ENCODE peak calls at places on chromosomes 7 and 10, in four cellular contexts. One of them, this sample, is unnamed.

GRCh38 chr10:46520381-46520780 is 36.1 kb downstream of the GPRIN2 start:
- DNase-seq in activated T-helper 1 cell treated with anti-CD3 and anti-CD28 coated beads, Interleukin-2, amount 50 U/mL, for 16 hours: peak; percentile 3
- DNase-seq in activated naive CD8-positive, alpha-beta T cell treated with anti-CD3 and anti-CD28 coated beads, Interleukin-2, amount 50 U/mL, for 16 hours: no peak
- DNase-seq in ecto neural progenitor cell: no peak
- DNase-seq in this sample: no peak

GRCh38 chr10:649798-650690 is 39.4 kb downstream of the DIP2C start:
- DNase-seq in activated T-helper 1 cell treated with anti-CD3 and anti-CD28 coated beads, Interleukin-2, amount 50 U/mL, for 16 hours: no peak
- DNase-seq in activated naive CD8-positive, alpha-beta T cell treated with anti-CD3 and anti-CD28 coated beads, Interleukin-2, amount 50 U/mL, for 16 hours: no peak
- DNase-seq in ecto neural progenitor cell: no peak
- DNase-seq in this sample: no peak

GRCh38 chr10:110344622-110345021 is 39.9 kb upstream of the SMNDC1 start:
- DNase-seq in activated T-helper 1 cell treated with anti-CD3 and anti-CD28 coated beads, Interleukin-2, amount 50 U/mL, for 16 hours: no peak
- DNase-seq in activated naive CD8-positive, alpha-beta T cell treated with anti-CD3 and anti-CD28 coated beads, Interleukin-2, amount 50 U/mL, for 16 hours: no peak
- DNase-seq in ecto neural progenitor cell: no peak
- DNase-seq in this sample: no peak

GRCh38 chr7:68929712-68930395 is 668.4 kb upstream of the AUTS2 start:
- DNase-seq in activated T-helper 1 cell treated with anti-CD3 and anti-CD28 coated beads, Interleukin-2, amount 50 U/mL, for 16 hours: no peak
- DNase-seq in activated naive CD8-positive, alpha-beta T cell treated with anti-CD3 and anti-CD28 coated beads, Interleukin-2, amount 50 U/mL, for 16 hours: no peak
- DNase-seq in ecto neural progenitor cell: no peak
- DNase-seq in this sample: no peak

GRCh38 chr10:31273789-31274188 is 45.2 kb upstream of the ZEB1 start:
- DNase-seq in activated T-helper 1 cell treated with anti-CD3 and anti-CD28 coated beads, Interleukin-2, amount 50 U/mL, for 16 hours: no peak
- DNase-seq in activated naive CD8-positive, alpha-beta T cell treated with anti-CD3 and anti-CD28 coated beads, Interleukin-2, amount 50 U/mL, for 16 hours: no peak
- DNase-seq in ecto neural progenitor cell: no peak
- DNase-seq in this sample: no peak

GRCh38 chr7:127245582-127245981 is 7.2 kb downstream of the GRM8 start:
- DNase-seq in activated T-helper 1 cell treated with anti-CD3 and anti-CD28 coated beads, Interleukin-2, amount 50 U/mL, for 16 hours: no peak
- DNase-seq in activated naive CD8-positive, alpha-beta T cell treated with anti-CD3 and anti-CD28 coated beads, Interleukin-2, amount 50 U/mL, for 16 hours: no peak
- DNase-seq in ecto neural progenitor cell: no peak
- DNase-seq in this sample: no peak

GRCh38 chr10:86415099-86415498 is 48.5 kb upstream of the GRID1 start:
- DNase-seq in activated T-helper 1 cell treated with anti-CD3 and anti-CD28 coated beads, Interleukin-2, amount 50 U/mL, for 16 hours: no peak
- DNase-seq in activated naive CD8-positive, alpha-beta T cell treated with anti-CD3 and anti-CD28 coated beads, Interleukin-2, amount 50 U/mL, for 16 hours: no peak
- DNase-seq in ecto neural progenitor cell: no peak
- DNase-seq in this sample: no peak

GRCh38 chr7:105656922-105657521 is 75.7 kb upstream of the EFCAB10 start:
- DNase-seq in activated T-helper 1 cell treated with anti-CD3 and anti-CD28 coated beads, Interleukin-2, amount 50 U/mL, for 16 hours: peak; percentile 39
- DNase-seq in activated naive CD8-positive, alpha-beta T cell treated with anti-CD3 and anti-CD28 coated beads, Interleukin-2, amount 50 U/mL, for 16 hours: peak; percentile 60
- DNase-seq in ecto neural progenitor cell: peak; percentile 74
- DNase-seq in this sample: peak; percentile 45

GRCh38 chr7:2632717-2633537 is 1.1 kb downstream of the TTYH3 start:
- DNase-seq in activated T-helper 1 cell treated with anti-CD3 and anti-CD28 coated beads, Interleukin-2, amount 50 U/mL, for 16 hours: no peak
- DNase-seq in activated naive CD8-positive, alpha-beta T cell treated with anti-CD3 and anti-CD28 coated beads, Interleukin-2, amount 50 U/mL, for 16 hours: no peak
- DNase-seq in ecto neural progenitor cell: no peak
- DNase-seq in this sample: no peak

GRCh38 chr7:371119-371778 is 81.3 kb downstream of the FOXL3 start:
- DNase-seq in activated T-helper 1 cell treated with anti-CD3 and anti-CD28 coated beads, Interleukin-2, amount 50 U/mL, for 16 hours: no peak
- DNase-seq in activated naive CD8-positive, alpha-beta T cell treated with anti-CD3 and anti-CD28 coated beads, Interleukin-2, amount 50 U/mL, for 16 hours: no peak
- DNase-seq in ecto neural progenitor cell: no peak
- DNase-seq in this sample: no peak

GRCh38 chr10:30750971-30751677 is 121.6 kb upstream of the LYZL2 start:
- DNase-seq in activated T-helper 1 cell treated with anti-CD3 and anti-CD28 coated beads, Interleukin-2, amount 50 U/mL, for 16 hours: no peak
- DNase-seq in activated naive CD8-positive, alpha-beta T cell treated with anti-CD3 and anti-CD28 coated beads, Interleukin-2, amount 50 U/mL, for 16 hours: no peak
- DNase-seq in ecto neural progenitor cell: no peak
- DNase-seq in this sample: no peak

GRCh38 chr7:69656890-69657289 is 58.6 kb downstream of the AUTS2 start:
- DNase-seq in activated T-helper 1 cell treated with anti-CD3 and anti-CD28 coated beads, Interleukin-2, amount 50 U/mL, for 16 hours: no peak
- DNase-seq in activated naive CD8-positive, alpha-beta T cell treated with anti-CD3 and anti-CD28 coated beads, Interleukin-2, amount 50 U/mL, for 16 hours: no peak
- DNase-seq in ecto neural progenitor cell: no peak
- DNase-seq in this sample: no peak

GRCh38 chr10:21385996-21386620 is 139.4 kb downstream of the SKIDA1 start:
- DNase-seq in activated T-helper 1 cell treated with anti-CD3 and anti-CD28 coated beads, Interleukin-2, amount 50 U/mL, for 16 hours: no peak
- DNase-seq in activated naive CD8-positive, alpha-beta T cell treated with anti-CD3 and anti-CD28 coated beads, Interleukin-2, amount 50 U/mL, for 16 hours: no peak
- DNase-seq in ecto neural progenitor cell: no peak
- DNase-seq in this sample: no peak

GRCh38 chr7:23332881-23333612 is 33.9 kb downstream of the MALSU1 start:
- DNase-seq in activated T-helper 1 cell treated with anti-CD3 and anti-CD28 coated beads, Interleukin-2, amount 50 U/mL, for 16 hours: no peak
- DNase-seq in activated naive CD8-positive, alpha-beta T cell treated with anti-CD3 and anti-CD28 coated beads, Interleukin-2, amount 50 U/mL, for 16 hours: no peak
- DNase-seq in ecto neural progenitor cell: no peak
- DNase-seq in this sample: no peak

GRCh38 chr10:126376956-126377355 is 11.3 kb downstream of the ADAM12 start:
- DNase-seq in activated T-helper 1 cell treated with anti-CD3 and anti-CD28 coated beads, Interleukin-2, amount 50 U/mL, for 16 hours: no peak
- DNase-seq in activated naive CD8-positive, alpha-beta T cell treated with anti-CD3 and anti-CD28 coated beads, Interleukin-2, amount 50 U/mL, for 16 hours: no peak
- DNase-seq in ecto neural progenitor cell: no peak
- DNase-seq in this sample: no peak

GRCh38 chr7:49099587-49100326 is 175.4 kb downstream of the CDC14C start:
- DNase-seq in activated T-helper 1 cell treated with anti-CD3 and anti-CD28 coated beads, Interleukin-2, amount 50 U/mL, for 16 hours: no peak
- DNase-seq in activated naive CD8-positive, alpha-beta T cell treated with anti-CD3 and anti-CD28 coated beads, Interleukin-2, amount 50 U/mL, for 16 hours: no peak
- DNase-seq in ecto neural progenitor cell: no peak
- DNase-seq in this sample: no peak

GRCh38 chr7:584122-584465 is 64.4 kb upstream of the PDGFA start:
- DNase-seq in activated T-helper 1 cell treated with anti-CD3 and anti-CD28 coated beads, Interleukin-2, amount 50 U/mL, for 16 hours: peak; percentile 79
- DNase-seq in activated naive CD8-positive, alpha-beta T cell treated with anti-CD3 and anti-CD28 coated beads, Interleukin-2, amount 50 U/mL, for 16 hours: peak; percentile 75
- DNase-seq in ecto neural progenitor cell: no peak
- DNase-seq in this sample: peak; percentile 74